ENCODE peak calls at places on chromosomes 3 and 15, in nine cellular contexts. O, B, I, Z, C, E, X, D and S are unnamed samples.

GRCh38 chr3:195895900-195896360 is 12.4 kb downstream of the TNK2 start:
- DNase-seq in O (peak), B (no peak), I (no peak), Z (no peak), C (peak), E (peak), X (peak), D (no peak), S (peak)

GRCh38 chr15:80242802-80243201 is 9.2 kb downstream of the CTXND1 start:
- DNase-seq in O (no peak), B (no peak), I (no peak), Z (no peak), C (no peak), E (no peak), X (no peak), D (no peak), S (no peak)

GRCh38 chr15:70100495-70101331 is 3.0 kb upstream of the TLE3 start:
- DNase-seq in O (peak), B (peak), I (peak), Z (no peak), C (peak), E (peak), X (peak), D (no peak), S (no peak)

GRCh38 chr3:150956376-150956775 is 16.2 kb downstream of the CLRN1 start:
- DNase-seq in O (no peak), B (peak), I (no peak), Z (peak), C (no peak), E (no peak), X (no peak), D (no peak), S (peak)

GRCh38 chr3:177201707-177202397 is 4.6 kb upstream of the TBL1XR1 start:
- DNase-seq in O (no peak), B (no peak), I (no peak), Z (no peak), C (peak), E (no peak), X (peak), D (no peak), S (peak)

GRCh38 chr3:46922426-46922825 is 44.9 kb downstream of the PTH1R start:
- DNase-seq in O (peak), B (no peak), I (peak), Z (no peak), C (no peak), E (no peak), X (no peak), D (no peak), S (no peak)

GRCh38 chr3:14791343-14791945 is 27.3 kb upstream of the FGD5 start:
- DNase-seq in O (peak), B (peak), I (peak), Z (peak), C (peak), E (no peak), X (no peak), D (no peak), S (peak)

GRCh38 chr3:99419111-99419510 is 219.3 kb upstream of the COL8A1 start:
- DNase-seq in O (no peak), B (no peak), I (no peak), Z (peak), C (no peak), E (no peak), X (no peak), D (no peak), S (no peak)

GRCh38 chr15:84934942-84935729 is 46.5 kb upstream of the PDE8A start:
- DNase-seq in O (no peak), B (no peak), I (no peak), Z (no peak), C (no peak), E (no peak), X (no peak), D (no peak), S (no peak)

GRCh38 chr3:38566215-38566528 is 70.0 kb downstream of the EXOG start:
- DNase-seq in O (peak), B (no peak), I (no peak), Z (no peak), C (no peak), E (no peak), X (peak), D (no peak), S (no peak)

GRCh38 chr3:119173325-119173724 is at the start of gene UPK1B:
- DNase-seq in O (no peak), B (no peak), I (no peak), Z (no peak), C (no peak), E (no peak), X (no peak), D (no peak), S (no peak)

GRCh38 chr3:123750209-123750608 is 133.9 kb downstream of the MYLK start:
- DNase-seq in O (no peak), B (no peak), I (no peak), Z (no peak), C (no peak), E (no peak), X (no peak), D (no peak), S (no peak)

GRCh38 chr15:94141802-94142201 is 89.6 kb upstream of the MCTP2 start:
- DNase-seq in O (no peak), B (no peak), I (no peak), Z (no peak), C (no peak), E (no peak), X (no peak), D (no peak), S (no peak)

GRCh38 chr3:126307083-126307482 is 50.1 kb downstream of the KLF15 start:
- DNase-seq in O (no peak), B (no peak), I (no peak), Z (no peak), C (no peak), E (no peak), X (peak), D (no peak), S (no peak)